ENCODE peak calls at places on chromosome 19, in seven cellular contexts. W is OCI-LY7, F is T-helper 2 cell, N is SK-MEL-5, H is left colon, R is anterior cingulate cortex, B is omental fat pad. T is an unnamed sample.

GRCh38 chr19:15331419-15332310 is 674 bp downstream of the BRD4 start:
- DNase-seq in F (peak), N (no peak), H (peak), W (peak), R (no peak), B (peak), T (peak)

GRCh38 chr19:44072543-44073401 is 813 bp downstream of the ZNF284 start:
- DNase-seq in F (no peak), B (no peak), N (no peak), H (no peak), R (no peak), W (no peak), T (no peak)

GRCh38 chr19:38699647-38700349 is 44.5 kb downstream of the CAPN12 start:
- DNase-seq in B (no peak), F (no peak), R (no peak), N (no peak), W (no peak), H (no peak), T (no peak)

GRCh38 chr19:40365613-40366401 is 17.3 kb downstream of the PLD3 start:
- DNase-seq in W (peak), F (no peak), R (peak), H (peak), B (peak), N (peak), T (peak)

GRCh38 chr19:27901078-27901477 is 1311.9 kb downstream of the UQCRFS1 start:
- DNase-seq in H (no peak), R (no peak), F (no peak), N (no peak), W (no peak), B (no peak), T (no peak)

GRCh38 chr19:23116802-23117571 is at the start of gene ZNF730:
- DNase-seq in H (peak), W (peak), F (no peak), B (no peak), N (peak), R (peak), T (peak)

GRCh38 chr19:5269279-5269678 is 71.3 kb downstream of the PTPRS start:
- DNase-seq in N (no peak), B (no peak), H (no peak), W (no peak), F (no peak), R (no peak), T (no peak)

GRCh38 chr19:49347191-49347590 is 12.0 kb downstream of the CD37 start:
- DNase-seq in B (no peak), H (no peak), W (no peak), F (no peak), R (no peak), N (no peak), T (no peak)

GRCh38 chr19:16449330-16449961 is 22.3 kb downstream of the EPS15L1 start:
- DNase-seq in F (no peak), W (peak), H (no peak), R (no peak), N (no peak), B (no peak), T (peak)

GRCh38 chr19:8578642-8579265 is 1.5 kb upstream of the MYO1F start:
- DNase-seq in W (peak), B (peak), N (peak), R (peak), F (peak), H (peak), T (peak)

GRCh38 chr19:30662211-30662861 is 290.2 kb downstream of the ZNF536 start:
- DNase-seq in F (no peak), H (no peak), B (no peak), R (no peak), W (no peak), N (peak), T (no peak)

GRCh38 chr19:1651061-1651547 is 1.3 kb downstream of the TCF3 start:
- DNase-seq in B (no peak), F (peak), N (no peak), W (peak), H (no peak), R (no peak), T (peak)

GRCh38 chr19:2337329-2337707 is 8.8 kb downstream of the SPPL2B start:
- DNase-seq in N (no peak), B (no peak), F (no peak), R (peak), W (no peak), H (no peak), T (no peak)

GRCh38 chr19:45097776-45098520 is 5.0 kb downstream of the PPP1R37 start:
- DNase-seq in H (no peak), R (peak), B (no peak), F (no peak), W (no peak), N (peak), T (no peak)

GRCh38 chr19:3285647-3286176 is 61.3 kb downstream of the CELF5 start:
- DNase-seq in W (no peak), F (peak), B (no peak), N (no peak), H (peak), R (no peak), T (no peak)

GRCh38 chr19:4676955-4677731 is 7.0 kb upstream of the MYDGF start:
- DNase-seq in N (peak), W (peak), H (peak), B (no peak), F (no peak), R (no peak), T (peak)

GRCh38 chr19:4172861-4173473 is 9.4 kb downstream of the SIRT6 start:
- DNase-seq in R (no peak), B (peak), N (peak), H (peak), F (peak), W (no peak), T (no peak)

GRCh38 chr19:51422053-51422448 is 4.6 kb upstream of the SIGLEC10 start:
- DNase-seq in W (peak), H (peak), R (peak), N (peak), F (peak), B (peak), T (peak)

T was measured in GM12865.